ENCODE peak calls at places on chromosomes 3 and 15, in seven cellular contexts. One of them, this sample, is unnamed.

GRCh38 chr15:33660151-33660550 is 308.1 kb upstream of the CHRM5 start:
- DNase-seq in upper lobe of right lung: no peak
- DNase-seq in HFFc6: no peak
- DNase-seq in fibroblast of villous mesenchyme: no peak
- DNase-seq in GM20000: no peak
- DNase-seq in dorsolateral prefrontal cortex: no peak
- DNase-seq in ovary: no peak
- DNase-seq in this sample: no peak

GRCh38 chr3:117409701-117410459 is 700.3 kb downstream of the TUSC7 start:
- DNase-seq in dorsolateral prefrontal cortex: no peak
- DNase-seq in ovary: no peak
- DNase-seq in HFFc6: no peak
- DNase-seq in upper lobe of right lung: no peak
- DNase-seq in fibroblast of villous mesenchyme: peak
- DNase-seq in GM20000: no peak
- DNase-seq in this sample: no peak

GRCh38 chr3:189822726-189823125 is 191.5 kb downstream of the TP63 start:
- DNase-seq in dorsolateral prefrontal cortex: no peak
- DNase-seq in GM20000: no peak
- DNase-seq in upper lobe of right lung: no peak
- DNase-seq in HFFc6: no peak
- DNase-seq in fibroblast of villous mesenchyme: no peak
- DNase-seq in ovary: no peak
- DNase-seq in this sample: no peak

GRCh38 chr15:101307048-101307896 is 12.2 kb upstream of the SNRPA1 start:
- DNase-seq in upper lobe of right lung: peak
- DNase-seq in HFFc6: no peak
- DNase-seq in ovary: no peak
- DNase-seq in dorsolateral prefrontal cortex: peak
- DNase-seq in fibroblast of villous mesenchyme: no peak
- DNase-seq in GM20000: no peak
- DNase-seq in this sample: no peak

GRCh38 chr15:101723161-101723873 is 956 bp downstream of the TARS3 start:
- DNase-seq in HFFc6: peak
- DNase-seq in GM20000: peak
- DNase-seq in fibroblast of villous mesenchyme: peak
- DNase-seq in upper lobe of right lung: no peak
- DNase-seq in dorsolateral prefrontal cortex: no peak
- DNase-seq in ovary: no peak
- DNase-seq in this sample: peak

GRCh38 chr3:100970537-100970936 is 22.7 kb downstream of the ABI3BP start:
- DNase-seq in dorsolateral prefrontal cortex: no peak
- DNase-seq in HFFc6: no peak
- DNase-seq in ovary: no peak
- DNase-seq in upper lobe of right lung: peak
- DNase-seq in fibroblast of villous mesenchyme: no peak
- DNase-seq in GM20000: no peak
- DNase-seq in this sample: no peak

GRCh38 chr3:16297991-16298885 is 33.2 kb downstream of the OXNAD1 start:
- DNase-seq in upper lobe of right lung: no peak
- DNase-seq in ovary: no peak
- DNase-seq in dorsolateral prefrontal cortex: no peak
- DNase-seq in fibroblast of villous mesenchyme: no peak
- DNase-seq in GM20000: no peak
- DNase-seq in HFFc6: no peak
- DNase-seq in this sample: no peak

GRCh38 chr3:41362638-41363559 is 163.6 kb downstream of the CTNNB1 start:
- DNase-seq in ovary: no peak
- DNase-seq in GM20000: no peak
- DNase-seq in upper lobe of right lung: no peak
- DNase-seq in fibroblast of villous mesenchyme: peak
- DNase-seq in dorsolateral prefrontal cortex: no peak
- DNase-seq in HFFc6: peak
- DNase-seq in this sample: peak

GRCh38 chr15:66730168-66731014 is 28.4 kb downstream of the SMAD6 start:
- DNase-seq in dorsolateral prefrontal cortex: no peak
- DNase-seq in GM20000: no peak
- DNase-seq in upper lobe of right lung: no peak
- DNase-seq in fibroblast of villous mesenchyme: peak
- DNase-seq in HFFc6: peak
- DNase-seq in ovary: no peak
- DNase-seq in this sample: no peak

GRCh38 chr3:134666466-134666865 is 15.6 kb upstream of the KY start:
- DNase-seq in HFFc6: peak
- DNase-seq in fibroblast of villous mesenchyme: no peak
- DNase-seq in GM20000: no peak
- DNase-seq in upper lobe of right lung: no peak
- DNase-seq in ovary: no peak
- DNase-seq in dorsolateral prefrontal cortex: no peak
- DNase-seq in this sample: peak

GRCh38 chr15:34799149-34799824 is 3.9 kb upstream of the ACTC1 start:
- DNase-seq in fibroblast of villous mesenchyme: peak
- DNase-seq in dorsolateral prefrontal cortex: peak
- DNase-seq in ovary: no peak
- DNase-seq in HFFc6: no peak
- DNase-seq in GM20000: no peak
- DNase-seq in upper lobe of right lung: no peak
- DNase-seq in this sample: peak

GRCh38 chr15:22949074-22949547 is 31.1 kb downstream of the CYFIP1 start:
- DNase-seq in dorsolateral prefrontal cortex: no peak
- DNase-seq in fibroblast of villous mesenchyme: peak
- DNase-seq in upper lobe of right lung: no peak
- DNase-seq in GM20000: peak
- DNase-seq in HFFc6: no peak
- DNase-seq in ovary: peak
- DNase-seq in this sample: peak

GRCh38 chr3:175777495-175777894 is 918.4 kb downstream of the NAALADL2 start:
- DNase-seq in fibroblast of villous mesenchyme: peak
- DNase-seq in ovary: no peak
- DNase-seq in HFFc6: peak
- DNase-seq in GM20000: no peak
- DNase-seq in upper lobe of right lung: no peak
- DNase-seq in dorsolateral prefrontal cortex: no peak
- DNase-seq in this sample: peak

GRCh38 chr3:21745971-21746370 is 5.0 kb downstream of the ZNF385D start:
- DNase-seq in upper lobe of right lung: no peak
- DNase-seq in GM20000: no peak
- DNase-seq in dorsolateral prefrontal cortex: no peak
- DNase-seq in HFFc6: no peak
- DNase-seq in fibroblast of villous mesenchyme: no peak
- DNase-seq in ovary: no peak
- DNase-seq in this sample: peak

GRCh38 chr3:118949113-118949760 is 85.4 kb downstream of the IGSF11 start:
- DNase-seq in fibroblast of villous mesenchyme: no peak
- DNase-seq in GM20000: no peak
- DNase-seq in HFFc6: no peak
- DNase-seq in upper lobe of right lung: no peak
- DNase-seq in ovary: no peak
- DNase-seq in dorsolateral prefrontal cortex: no peak
- DNase-seq in this sample: no peak

GRCh38 chr3:37604336-37604833 is 257.3 kb upstream of the CTDSPL start:
- DNase-seq in HFFc6: no peak
- DNase-seq in GM20000: no peak
- DNase-seq in dorsolateral prefrontal cortex: no peak
- DNase-seq in ovary: no peak
- DNase-seq in fibroblast of villous mesenchyme: no peak
- DNase-seq in upper lobe of right lung: no peak
- DNase-seq in this sample: no peak

GRCh38 chr15:70608156-70608555 is 155.2 kb downstream of the UACA start:
- DNase-seq in HFFc6: no peak
- DNase-seq in upper lobe of right lung: no peak
- DNase-seq in fibroblast of villous mesenchyme: peak
- DNase-seq in GM20000: no peak
- DNase-seq in dorsolateral prefrontal cortex: no peak
- DNase-seq in ovary: peak
- DNase-seq in this sample: peak

GRCh38 chr15:70605606-70606410 is 157.6 kb downstream of the UACA start:
- DNase-seq in GM20000: no peak
- DNase-seq in dorsolateral prefrontal cortex: peak
- DNase-seq in upper lobe of right lung: no peak
- DNase-seq in fibroblast of villous mesenchyme: peak
- DNase-seq in HFFc6: peak
- DNase-seq in ovary: peak
- DNase-seq in this sample: peak

GRCh38 chr15:70602834-70603560 is 160.4 kb downstream of the UACA start:
- DNase-seq in GM20000: no peak
- DNase-seq in HFFc6: no peak
- DNase-seq in dorsolateral prefrontal cortex: no peak
- DNase-seq in ovary: no peak
- DNase-seq in fibroblast of villous mesenchyme: no peak
- DNase-seq in upper lobe of right lung: no peak
- DNase-seq in this sample: no peak

GRCh38 chr15:70602281-70602680 is 161.1 kb downstream of the UACA start:
- DNase-seq in HFFc6: no peak
- DNase-seq in upper lobe of right lung: no peak
- DNase-seq in dorsolateral prefrontal cortex: no peak
- DNase-seq in ovary: no peak
- DNase-seq in fibroblast of villous mesenchyme: no peak
- DNase-seq in GM20000: no peak
- DNase-seq in this sample: no peak

DNA sequence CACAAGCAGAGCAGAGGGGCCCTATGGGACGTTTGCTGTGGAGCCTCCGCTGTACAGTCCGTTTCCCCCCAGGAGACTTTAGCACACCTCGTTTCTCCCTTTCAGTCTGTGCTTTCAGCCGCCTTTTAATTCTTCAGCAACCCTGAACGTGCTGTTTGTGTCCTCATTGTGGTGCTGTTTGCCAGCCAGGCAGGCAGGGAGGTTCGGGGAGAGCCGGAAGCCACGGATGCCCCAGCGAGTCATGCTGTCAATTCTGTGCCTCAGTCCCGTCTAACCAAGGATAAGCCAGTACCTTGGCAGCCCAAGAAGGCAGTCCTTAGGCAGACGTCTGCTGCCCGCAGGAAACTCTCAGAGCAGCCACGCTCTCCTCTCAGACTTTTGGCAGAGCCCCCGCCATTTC is 158.7 kb downstream of the UACA start:
- DNase-seq in GM20000: no peak
- DNase-seq in ovary: peak
- DNase-seq in upper lobe of right lung: no peak
- DNase-seq in fibroblast of villous mesenchyme: peak
- DNase-seq in HFFc6: no peak
- DNase-seq in dorsolateral prefrontal cortex: no peak
- DNase-seq in this sample: peak
- TF ChIP-seq CTCF in GM20000: no peak
- TF ChIP-seq CTCF in ovary: no peak
- TF ChIP-seq CTCF in upper lobe of right lung: no peak
- TF ChIP-seq CTCF in fibroblast of villous mesenchyme: peak
- TF ChIP-seq CTCF in HFFc6: no peak
- TF ChIP-seq CTCF in dorsolateral prefrontal cortex: no peak
- TF ChIP-seq CTCF in this sample: no peak

DNA sequence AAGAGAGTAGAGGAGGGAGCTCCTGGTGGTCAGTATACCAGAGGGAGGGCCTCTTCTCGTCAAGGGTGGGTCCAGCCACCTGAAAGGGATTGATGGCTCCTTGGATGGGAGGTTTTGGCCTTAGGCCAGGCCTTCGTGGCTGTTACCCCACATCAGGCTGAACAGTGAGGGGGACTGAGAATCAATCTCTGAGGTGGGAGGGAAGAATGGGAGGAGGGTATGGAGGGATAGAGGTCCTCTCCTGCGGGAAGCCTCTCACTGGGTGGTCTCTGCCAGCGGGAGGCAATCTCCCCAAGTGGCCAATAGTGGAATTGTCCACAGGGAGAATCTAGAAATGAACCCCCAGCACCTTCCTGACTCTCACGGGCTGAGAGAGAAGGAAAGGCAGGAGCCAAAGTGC is 53.5 kb downstream of the BSN start:
- DNase-seq in ovary: no peak
- DNase-seq in upper lobe of right lung: peak
- DNase-seq in fibroblast of villous mesenchyme: no peak
- DNase-seq in GM20000: no peak
- DNase-seq in HFFc6: no peak
- DNase-seq in dorsolateral prefrontal cortex: no peak
- DNase-seq in this sample: no peak
- TF ChIP-seq CTCF in ovary: no peak
- TF ChIP-seq CTCF in upper lobe of right lung: peak
- TF ChIP-seq CTCF in fibroblast of villous mesenchyme: peak
- TF ChIP-seq CTCF in GM20000: no peak
- TF ChIP-seq CTCF in HFFc6: peak
- TF ChIP-seq CTCF in dorsolateral prefrontal cortex: no peak
- TF ChIP-seq CTCF in this sample: peak

DNA sequence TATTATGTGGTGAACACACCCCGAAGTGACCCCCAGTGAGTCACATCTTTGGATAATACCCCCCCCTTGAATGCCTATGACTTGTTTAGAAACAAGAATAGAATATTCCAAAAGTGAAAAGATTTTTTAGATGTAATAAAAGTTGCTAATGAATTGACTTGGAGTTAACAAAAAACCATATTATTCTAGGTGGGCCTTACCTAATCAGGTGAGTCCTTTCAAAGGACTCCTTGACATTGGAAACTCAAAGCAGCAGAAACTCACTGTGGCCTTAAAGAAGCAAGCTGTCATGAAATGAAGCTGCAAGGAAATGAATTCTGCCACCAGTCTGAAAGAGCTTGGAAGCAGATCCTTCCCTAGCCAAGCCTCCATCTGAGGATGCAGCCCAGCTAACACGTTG is 10.9 kb upstream of the ISL2 start:
- DNase-seq in ovary: no peak
- DNase-seq in dorsolateral prefrontal cortex: no peak
- DNase-seq in fibroblast of villous mesenchyme: no peak
- DNase-seq in GM20000: no peak
- DNase-seq in HFFc6: no peak
- DNase-seq in upper lobe of right lung: no peak
- DNase-seq in this sample: no peak
- TF ChIP-seq CTCF in ovary: no peak
- TF ChIP-seq CTCF in dorsolateral prefrontal cortex: no peak
- TF ChIP-seq CTCF in fibroblast of villous mesenchyme: no peak
- TF ChIP-seq CTCF in GM20000: no peak
- TF ChIP-seq CTCF in HFFc6: no peak
- TF ChIP-seq CTCF in upper lobe of right lung: no peak
- TF ChIP-seq CTCF in this sample: no peak

GRCh38 chr3:25849101-25849500 is 59.2 kb downstream of the OXSM start:
- DNase-seq in upper lobe of right lung: no peak
- DNase-seq in ovary: no peak
- DNase-seq in dorsolateral prefrontal cortex: no peak
- DNase-seq in GM20000: no peak
- DNase-seq in fibroblast of villous mesenchyme: no peak
- DNase-seq in HFFc6: no peak
- DNase-seq in this sample: no peak

GRCh38 chr3:25840099-25840498 is 50.2 kb downstream of the OXSM start:
- DNase-seq in dorsolateral prefrontal cortex: no peak
- DNase-seq in GM20000: no peak
- DNase-seq in ovary: no peak
- DNase-seq in upper lobe of right lung: no peak
- DNase-seq in HFFc6: no peak
- DNase-seq in fibroblast of villous mesenchyme: no peak
- DNase-seq in this sample: no peak

GRCh38 chr3:25846282-25846681 is 56.4 kb downstream of the OXSM start:
- DNase-seq in dorsolateral prefrontal cortex: no peak
- DNase-seq in HFFc6: no peak
- DNase-seq in GM20000: no peak
- DNase-seq in fibroblast of villous mesenchyme: no peak
- DNase-seq in ovary: no peak
- DNase-seq in upper lobe of right lung: no peak
- DNase-seq in this sample: no peak

DNA sequence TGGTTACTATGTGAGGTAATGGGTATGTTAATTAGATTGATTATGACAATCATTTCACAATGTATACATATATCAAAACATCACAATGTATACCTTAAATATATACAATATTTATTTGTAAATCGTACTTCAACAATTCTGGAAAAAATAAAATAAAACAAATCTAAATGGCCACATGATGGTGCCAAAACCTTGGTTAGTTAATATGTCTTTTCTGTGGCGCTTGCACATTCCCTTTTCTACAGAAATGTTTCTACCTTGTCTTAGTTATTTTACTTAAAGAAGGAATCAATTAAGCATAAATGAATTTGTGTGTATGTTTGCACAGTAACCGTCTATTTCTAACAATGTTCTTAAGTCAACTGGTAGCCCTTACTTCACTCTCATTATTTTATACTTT is 53.4 kb downstream of the OXSM start:
- DNase-seq in fibroblast of villous mesenchyme: peak
- DNase-seq in ovary: no peak
- DNase-seq in GM20000: no peak
- DNase-seq in HFFc6: no peak
- DNase-seq in dorsolateral prefrontal cortex: no peak
- DNase-seq in upper lobe of right lung: no peak
- DNase-seq in this sample: peak
- TF ChIP-seq CTCF in fibroblast of villous mesenchyme: no peak
- TF ChIP-seq CTCF in ovary: no peak
- TF ChIP-seq CTCF in GM20000: no peak
- TF ChIP-seq CTCF in HFFc6: peak
- TF ChIP-seq CTCF in dorsolateral prefrontal cortex: no peak
- TF ChIP-seq CTCF in upper lobe of right lung: peak
- TF ChIP-seq CTCF in this sample: peak

This sample was measured in cardiac fibroblast.